ENCODE peak calls at places on chromosomes 16 and 17, in ten cellular contexts. S is activated T-helper 2 cell treated with anti-CD3 and anti-CD28 coated beads, Interferon-gamma antibody, Interleukin-2, Interleukin-4, amounts not matched to agents 10 μg/mL and 5 μg/mL and 100 μg/mL, durations not matched to agents 14 hours and 24 hours and 36 hours; C is NCI-H2029; T is colonic mucosa; P is hepatic stellate cell; H is heart right ventricle; M is H54; R is iPS-NIHi11; G is H1; E is neuronal stem cell. W is an unnamed sample.

GRCh38 chr17:79414063-79414462 is 196.8 kb downstream of the RBFOX3 start:
- DNase-seq in T (no peak), P (no peak), E (no peak), G (no peak), R (no peak), S (no peak), M (no peak), H (no peak), C (peak; percentile 49), W (no peak)

GRCh38 chr16:15482068-15482747 is 47.8 kb downstream of the BMERB1 start:
- DNase-seq in S (no peak), M (peak; percentile 82), E (no peak), R (peak; percentile 81), C (peak; percentile 44), G (peak; percentile 75), P (peak; percentile 84), T (peak; percentile 65), H (no peak), W (no peak)

GRCh38 chr16:51440096-51440495 is 289.0 kb upstream of the SALL1 start:
- DNase-seq in E (no peak), G (no peak), H (no peak), M (no peak), R (no peak), S (no peak), P (no peak), T (no peak), C (no peak), W (peak; percentile 7)

GRCh38 chr17:58416396-58416795 is 938 bp downstream of the RNF43 start:
- DNase-seq in G (no peak), S (no peak), H (no peak), C (no peak), R (no peak), T (no peak), P (no peak), E (no peak), M (no peak), W (no peak)

GRCh38 chr17:77322534-77323412 is 182.0 kb downstream of the SEC14L1 start:
- DNase-seq in C (no peak), E (peak; percentile 33), S (no peak), G (no peak), H (peak; percentile 88), P (peak; percentile 95), M (peak; percentile 85), T (peak; percentile 68), R (peak; percentile 67), W (no peak)

GRCh38 chr16:4272114-4272954 is 489 bp downstream of the TFAP4 start:
- DNase-seq in S (peak; percentile 48), R (peak; percentile 48), G (no peak), C (no peak), P (peak; percentile 57), M (peak; percentile 49), E (peak; percentile 51), H (peak; percentile 55), T (peak; percentile 69), W (peak; percentile 72)

GRCh38 chr17:65893692-65894279 is 298.1 kb downstream of the CEP112 start:
- DNase-seq in P (no peak), T (no peak), G (no peak), E (no peak), R (no peak), S (no peak), M (no peak), C (no peak), H (no peak), W (no peak)

GRCh38 chr17:83006515-83007455 is 72.6 kb upstream of the METRNL start:
- DNase-seq in S (no peak), C (no peak), T (no peak), M (no peak), R (no peak), P (no peak), E (no peak), G (no peak), H (no peak), W (peak; percentile 14)

GRCh38 chr17:62105361-62105760 is 40.3 kb upstream of the MED13 start:
- DNase-seq in C (no peak), H (no peak), T (no peak), G (no peak), P (no peak), E (no peak), R (no peak), M (no peak), S (no peak), W (no peak)

GRCh38 chr17:65756760-65757159 is 195.3 kb upstream of the AXIN2 start:
- DNase-seq in E (no peak), G (no peak), T (no peak), H (no peak), S (no peak), M (no peak), C (no peak), R (no peak), P (no peak), W (no peak)

GRCh38 chr16:75908718-75909117 is 182.4 kb upstream of the CPHXL start:
- DNase-seq in E (no peak), H (no peak), S (no peak), P (no peak), G (no peak), R (no peak), C (no peak), T (no peak), M (no peak), W (no peak)

GRCh38 chr17:82242977-82243647 is 14.3 kb downstream of the SLC16A3 start:
- DNase-seq in S (no peak), H (peak; percentile 81), T (peak; percentile 67), P (peak; percentile 60), G (no peak), M (no peak), R (no peak), C (no peak), E (no peak), W (peak; percentile 58)

GRCh38 chr16:35152067-35152627 is 1692.7 kb downstream of the TP53TG3F start:
- DNase-seq in C (no peak), T (no peak), S (no peak), E (no peak), P (no peak), H (no peak), G (no peak), M (no peak), R (no peak), W (no peak)

GRCh38 chr17:32794533-32795246 is 82.2 kb downstream of the MYO1D start:
- DNase-seq in G (no peak), P (no peak), M (no peak), R (no peak), E (no peak), T (peak; percentile 62), C (no peak), S (no peak), H (no peak), W (no peak)

GRCh38 chr17:54944796-54945195 is 23.7 kb downstream of the COX11 start:
- DNase-seq in P (no peak), T (no peak), G (no peak), M (no peak), H (no peak), R (no peak), E (no peak), C (no peak), S (no peak), W (no peak)

GRCh38 chr17:67902531-67903231 is 77.4 kb downstream of the BPTF start:
- DNase-seq in P (no peak), G (no peak), H (no peak), C (no peak), S (no peak), T (no peak), M (no peak), E (peak; percentile 6), R (no peak), W (peak; percentile 4)

GRCh38 chr16:89335803-89336485 is 118.4 kb downstream of the ZNF778 start:
- DNase-seq in R (no peak), C (no peak), E (no peak), P (no peak), T (no peak), M (no peak), H (no peak), G (no peak), S (no peak), W (no peak)

GRCh38 chr16:51638338-51639135 is 487.5 kb upstream of the SALL1 start:
- DNase-seq in P (no peak), R (no peak), S (no peak), T (no peak), G (no peak), M (no peak), C (no peak), H (no peak), E (no peak), W (no peak)

GRCh38 chr16:49643429-49644142 is 212.3 kb downstream of the ZNF423 start:
- DNase-seq in M (no peak), S (no peak), R (no peak), E (no peak), G (no peak), T (no peak), C (no peak), P (peak; percentile 93), H (no peak), W (no peak)

GRCh38 chr16:75452464-75453190 is 11.9 kb downstream of the TMEM170A start:
- DNase-seq in R (no peak), C (no peak), M (no peak), G (no peak), T (no peak), E (no peak), S (no peak), H (no peak), P (no peak), W (no peak)

GRCh38 chr16:80803341-80804060 is 897 bp downstream of the CDYL2 start:
- DNase-seq in R (peak; percentile 80), S (peak; percentile 49), G (no peak), C (no peak), E (peak; percentile 20), P (peak; percentile 43), M (no peak), H (peak; percentile 33), T (peak; percentile 28), W (peak; percentile 43)

GRCh38 chr16:5504028-5504758 is 406.6 kb upstream of the EEF2KMT start:
- DNase-seq in E (no peak), G (no peak), R (no peak), P (no peak), M (peak; percentile 7), S (no peak), C (peak; percentile 79), H (no peak), T (no peak), W (peak; percentile 52)

GRCh38 chr17:48031966-48032365 is 5.6 kb downstream of the COPZ2 start:
- DNase-seq in P (no peak), T (no peak), E (no peak), G (no peak), R (no peak), M (no peak), S (no peak), H (no peak), C (no peak), W (no peak)

GRCh38 chr16:85673529-85674417 is 15.0 kb downstream of the GINS2 start:
- DNase-seq in S (no peak), T (no peak), P (peak; percentile 29), H (peak; percentile 72), M (no peak), G (no peak), C (peak; percentile 36), E (no peak), R (no peak), W (no peak)

GRCh38 chr16:8644513-8645140 is 23.1 kb downstream of the METTL22 start:
- DNase-seq in R (no peak), G (no peak), S (no peak), C (no peak), E (no peak), H (no peak), M (no peak), T (no peak), P (no peak), W (no peak)